ENCODE peak calls at places on chromosomes 11 and 22, in six cellular contexts. One of them, this sample, is unnamed.

GRCh38 chr11:2089536-2090165 is 49.5 kb downstream of the IGF2 start:
- DNase-seq in RWPE1: peak; percentile 67
- DNase-seq in AG09309: no peak
- DNase-seq in fibroblast of lung: peak; percentile 21
- DNase-seq in type B pancreatic cell: no peak
- DNase-seq in NB4: peak; percentile 80
- DNase-seq in this sample: no peak

GRCh38 chr11:113519989-113520613 is 44.9 kb upstream of the DRD2 start:
- DNase-seq in RWPE1: no peak
- DNase-seq in AG09309: no peak
- DNase-seq in fibroblast of lung: no peak
- DNase-seq in type B pancreatic cell: no peak
- DNase-seq in NB4: no peak
- DNase-seq in this sample: no peak

GRCh38 chr22:35984183-35984710 is 44.4 kb downstream of the RBFOX2 start:
- DNase-seq in RWPE1: no peak
- DNase-seq in AG09309: no peak
- DNase-seq in fibroblast of lung: no peak
- DNase-seq in type B pancreatic cell: no peak
- DNase-seq in NB4: no peak
- DNase-seq in this sample: no peak

GRCh38 chr11:123653997-123654565 is 343 bp downstream of the SCN3B start:
- DNase-seq in RWPE1: peak; percentile 58
- DNase-seq in AG09309: no peak
- DNase-seq in fibroblast of lung: peak; percentile 60
- DNase-seq in type B pancreatic cell: no peak
- DNase-seq in NB4: peak; percentile 47
- DNase-seq in this sample: no peak

GRCh38 chr22:37054078-37054440 is 2.5 kb downstream of the KCTD17 start:
- DNase-seq in RWPE1: no peak
- DNase-seq in AG09309: no peak
- DNase-seq in fibroblast of lung: no peak
- DNase-seq in type B pancreatic cell: no peak
- DNase-seq in NB4: peak; percentile 28
- DNase-seq in this sample: no peak

GRCh38 chr11:69123593-69124545 is 31.9 kb upstream of the SMIM38 start:
- DNase-seq in RWPE1: no peak
- DNase-seq in AG09309: no peak
- DNase-seq in fibroblast of lung: no peak
- DNase-seq in type B pancreatic cell: no peak
- DNase-seq in NB4: no peak
- DNase-seq in this sample: no peak

GRCh38 chr11:46414466-46414796 is 22.9 kb upstream of the CHRM4 start:
- DNase-seq in RWPE1: no peak
- DNase-seq in AG09309: no peak
- DNase-seq in fibroblast of lung: no peak
- DNase-seq in type B pancreatic cell: no peak
- DNase-seq in NB4: no peak
- DNase-seq in this sample: no peak

GRCh38 chr22:38049812-38050619 is 7.2 kb upstream of the PICK1 start:
- DNase-seq in RWPE1: no peak
- DNase-seq in AG09309: no peak
- DNase-seq in fibroblast of lung: no peak
- DNase-seq in type B pancreatic cell: no peak
- DNase-seq in NB4: no peak
- DNase-seq in this sample: no peak

GRCh38 chr11:123458501-123458900 is 28.4 kb downstream of the GRAMD1B start:
- DNase-seq in RWPE1: no peak
- DNase-seq in AG09309: no peak
- DNase-seq in fibroblast of lung: no peak
- DNase-seq in type B pancreatic cell: no peak
- DNase-seq in NB4: no peak
- DNase-seq in this sample: no peak

GRCh38 chr11:32006799-32007388 is 84.0 kb upstream of the RCN1 start:
- DNase-seq in RWPE1: peak; percentile 48
- DNase-seq in AG09309: peak; percentile 7
- DNase-seq in fibroblast of lung: peak; percentile 40
- DNase-seq in type B pancreatic cell: no peak
- DNase-seq in NB4: peak; percentile 88
- DNase-seq in this sample: peak; percentile 3

GRCh38 chr11:64396079-64396591 is 37.2 kb downstream of the RPS6KA4 start:
- DNase-seq in RWPE1: no peak
- DNase-seq in AG09309: no peak
- DNase-seq in fibroblast of lung: no peak
- DNase-seq in type B pancreatic cell: no peak
- DNase-seq in NB4: peak; percentile 64
- DNase-seq in this sample: no peak

GRCh38 chr11:133901316-133901715 is 55.5 kb downstream of the IGSF9B start:
- DNase-seq in RWPE1: no peak
- DNase-seq in AG09309: no peak
- DNase-seq in fibroblast of lung: no peak
- DNase-seq in type B pancreatic cell: peak; percentile 2
- DNase-seq in NB4: no peak
- DNase-seq in this sample: no peak

GRCh38 chr22:45877651-45878050 is 99.3 kb downstream of the WNT7B start:
- DNase-seq in RWPE1: no peak
- DNase-seq in AG09309: no peak
- DNase-seq in fibroblast of lung: no peak
- DNase-seq in type B pancreatic cell: peak; percentile 67
- DNase-seq in NB4: no peak
- DNase-seq in this sample: no peak

GRCh38 chr11:445765-446588 is 4.1 kb upstream of the PTDSS2 start:
- DNase-seq in RWPE1: no peak
- DNase-seq in AG09309: no peak
- DNase-seq in fibroblast of lung: no peak
- DNase-seq in type B pancreatic cell: no peak
- DNase-seq in NB4: no peak
- DNase-seq in this sample: no peak

GRCh38 chr22:48156603-48157355 is 1394.3 kb downstream of the TBC1D22A start:
- DNase-seq in RWPE1: no peak
- DNase-seq in AG09309: no peak
- DNase-seq in fibroblast of lung: no peak
- DNase-seq in type B pancreatic cell: no peak
- DNase-seq in NB4: no peak
- DNase-seq in this sample: no peak

GRCh38 chr11:106156290-106156937 is 79.0 kb downstream of the AASDHPPT start:
- DNase-seq in RWPE1: peak; percentile 41
- DNase-seq in AG09309: peak; percentile 66
- DNase-seq in fibroblast of lung: peak; percentile 79
- DNase-seq in type B pancreatic cell: no peak
- DNase-seq in NB4: peak; percentile 54
- DNase-seq in this sample: peak; percentile 58

GRCh38 chr11:10540546-10540914 is 457 bp downstream of the RNF141 start:
- DNase-seq in RWPE1: no peak
- DNase-seq in AG09309: no peak
- DNase-seq in fibroblast of lung: peak; percentile 57
- DNase-seq in type B pancreatic cell: peak; percentile 68
- DNase-seq in NB4: peak; percentile 51
- DNase-seq in this sample: no peak

GRCh38 chr11:115473167-115473566 is 31.0 kb downstream of the CADM1 start:
- DNase-seq in RWPE1: no peak
- DNase-seq in AG09309: no peak
- DNase-seq in fibroblast of lung: no peak
- DNase-seq in type B pancreatic cell: no peak
- DNase-seq in NB4: no peak
- DNase-seq in this sample: no peak

GRCh38 chr11:128297805-128298204 is 289.6 kb downstream of the ETS1 start:
- DNase-seq in RWPE1: no peak
- DNase-seq in AG09309: no peak
- DNase-seq in fibroblast of lung: peak; percentile 16
- DNase-seq in type B pancreatic cell: no peak
- DNase-seq in NB4: no peak
- DNase-seq in this sample: no peak

GRCh38 chr22:39723899-39724351 is 153.4 kb downstream of the CACNA1I start:
- DNase-seq in RWPE1: peak; percentile 25
- DNase-seq in AG09309: no peak
- DNase-seq in fibroblast of lung: peak; percentile 65
- DNase-seq in type B pancreatic cell: no peak
- DNase-seq in NB4: peak; percentile 12
- DNase-seq in this sample: no peak

GRCh38 chr11:65274734-65275682 is 13.2 kb downstream of the POLA2 start:
- DNase-seq in RWPE1: peak; percentile 67
- DNase-seq in AG09309: peak; percentile 97
- DNase-seq in fibroblast of lung: peak; percentile 96
- DNase-seq in type B pancreatic cell: no peak
- DNase-seq in NB4: peak; percentile 66
- DNase-seq in this sample: peak; percentile 94

GRCh38 chr11:47305734-47306483 is 36.0 kb downstream of the MADD start:
- DNase-seq in RWPE1: no peak
- DNase-seq in AG09309: no peak
- DNase-seq in fibroblast of lung: no peak
- DNase-seq in type B pancreatic cell: no peak
- DNase-seq in NB4: no peak
- DNase-seq in this sample: no peak

GRCh38 chr11:93591247-93591898 is 48.2 kb upstream of the SMCO4 start:
- DNase-seq in RWPE1: no peak
- DNase-seq in AG09309: no peak
- DNase-seq in fibroblast of lung: peak; percentile 82
- DNase-seq in type B pancreatic cell: no peak
- DNase-seq in NB4: peak; percentile 96
- DNase-seq in this sample: no peak

GRCh38 chr11:112017538-112017937 is 7.7 kb upstream of the DLAT start:
- DNase-seq in RWPE1: no peak
- DNase-seq in AG09309: no peak
- DNase-seq in fibroblast of lung: peak; percentile 59
- DNase-seq in type B pancreatic cell: no peak
- DNase-seq in NB4: no peak
- DNase-seq in this sample: no peak

GRCh38 chr11:131760191-131760951 is 390.0 kb downstream of the NTM start:
- DNase-seq in RWPE1: no peak
- DNase-seq in AG09309: peak; percentile 96
- DNase-seq in fibroblast of lung: peak; percentile 86
- DNase-seq in type B pancreatic cell: no peak
- DNase-seq in NB4: peak; percentile 33
- DNase-seq in this sample: no peak

GRCh38 chr11:72446929-72447753 is 12.8 kb upstream of the CLPB start:
- DNase-seq in RWPE1: peak; percentile 79
- DNase-seq in AG09309: peak; percentile 44
- DNase-seq in fibroblast of lung: peak; percentile 67
- DNase-seq in type B pancreatic cell: no peak
- DNase-seq in NB4: peak; percentile 69
- DNase-seq in this sample: peak; percentile 31

DNA sequence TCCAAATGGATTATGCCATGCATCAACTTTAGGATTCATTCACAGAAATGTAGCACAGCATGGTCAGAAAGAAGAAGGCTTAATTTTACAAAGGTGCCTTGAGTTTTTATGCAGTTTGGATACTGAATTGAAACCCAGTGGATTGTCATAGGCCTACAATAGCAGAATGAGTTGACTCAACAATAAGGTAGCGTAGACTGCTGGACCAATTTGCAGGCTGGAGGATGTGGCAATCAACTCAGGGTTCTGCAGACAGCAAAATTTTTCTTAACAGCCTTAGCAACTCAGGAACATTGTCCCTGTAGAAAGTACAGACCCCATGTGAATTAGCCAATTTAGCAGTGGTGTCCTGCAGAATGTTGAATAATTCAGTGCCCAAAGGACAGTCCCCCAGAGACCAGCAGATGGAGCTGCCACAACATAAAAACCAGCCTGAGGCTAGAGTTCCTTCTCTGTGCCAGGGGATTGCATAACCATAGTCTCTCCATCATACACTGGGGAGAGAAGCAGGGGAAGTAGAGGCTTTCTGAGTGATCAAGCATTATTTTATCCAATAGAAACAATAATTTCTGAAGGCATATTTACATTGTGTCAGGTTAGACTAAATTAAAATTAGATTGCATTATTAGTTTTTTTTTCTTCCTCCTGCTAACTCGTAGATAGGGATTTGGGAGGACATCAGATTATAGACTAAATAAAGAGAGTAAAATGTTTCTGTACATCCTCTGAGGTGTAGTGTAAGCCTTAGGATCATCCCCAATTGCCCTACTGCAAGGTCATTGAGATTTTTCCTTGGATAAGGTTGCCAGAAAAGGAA is 20.3 kb upstream of the MRPL17 start:
- DNase-seq in RWPE1: peak; percentile 83
- DNase-seq in AG09309: peak; percentile 46
- DNase-seq in fibroblast of lung: peak; percentile 58
- DNase-seq in type B pancreatic cell: no peak
- DNase-seq in NB4: peak; percentile 91
- DNase-seq in this sample: no peak
- TF ChIP-seq CTCF in RWPE1: peak; percentile 77
- TF ChIP-seq CTCF in AG09309: peak; percentile 72
- TF ChIP-seq CTCF in fibroblast of lung: peak; percentile 76
- TF ChIP-seq CTCF in type B pancreatic cell: peak; percentile 71
- TF ChIP-seq CTCF in NB4: peak; percentile 53
- TF ChIP-seq CTCF in this sample: peak; percentile 69

GRCh38 chr11:83813296-83813695 is 527.1 kb upstream of the CCDC90B start:
- DNase-seq in RWPE1: no peak
- DNase-seq in AG09309: no peak
- DNase-seq in fibroblast of lung: no peak
- DNase-seq in type B pancreatic cell: no peak
- DNase-seq in NB4: no peak
- DNase-seq in this sample: no peak

GRCh38 chr11:83809274-83809673 is 523.1 kb upstream of the CCDC90B start:
- DNase-seq in RWPE1: no peak
- DNase-seq in AG09309: no peak
- DNase-seq in fibroblast of lung: no peak
- DNase-seq in type B pancreatic cell: no peak
- DNase-seq in NB4: no peak
- DNase-seq in this sample: no peak
- TF ChIP-seq CTCF in RWPE1: no peak
- TF ChIP-seq CTCF in AG09309: no peak
- TF ChIP-seq CTCF in fibroblast of lung: no peak
- TF ChIP-seq CTCF in type B pancreatic cell: no peak
- TF ChIP-seq CTCF in NB4: no peak
- TF ChIP-seq CTCF in this sample: no peak

GRCh38 chr22:22810018-22810427 is 77.6 kb upstream of the IGLL5 start:
- DNase-seq in RWPE1: no peak
- DNase-seq in AG09309: no peak
- DNase-seq in fibroblast of lung: peak; percentile 11
- DNase-seq in type B pancreatic cell: peak; percentile 71
- DNase-seq in NB4: peak; percentile 42
- DNase-seq in this sample: no peak
- TF ChIP-seq CTCF in RWPE1: no peak
- TF ChIP-seq CTCF in AG09309: no peak
- TF ChIP-seq CTCF in fibroblast of lung: peak; percentile 74
- TF ChIP-seq CTCF in type B pancreatic cell: peak; percentile 84
- TF ChIP-seq CTCF in NB4: peak; percentile 58
- TF ChIP-seq CTCF in this sample: no peak

GRCh38 chr11:62689421-62690183 is at the start of gene LRRN4CL:
- DNase-seq in RWPE1: peak; percentile 61
- DNase-seq in AG09309: peak; percentile 91
- DNase-seq in fibroblast of lung: peak; percentile 91
- DNase-seq in type B pancreatic cell: no peak
- DNase-seq in NB4: no peak
- DNase-seq in this sample: peak; percentile 95

GRCh38 chr11:62688481-62688880 is 849 bp downstream of the LRRN4CL start:
- DNase-seq in RWPE1: no peak
- DNase-seq in AG09309: no peak
- DNase-seq in fibroblast of lung: no peak
- DNase-seq in type B pancreatic cell: no peak
- DNase-seq in NB4: peak; percentile 1
- DNase-seq in this sample: no peak

GRCh38 chr11:62682518-62682917 is 3.6 kb upstream of the UBXN1 start:
- DNase-seq in RWPE1: no peak
- DNase-seq in AG09309: no peak
- DNase-seq in fibroblast of lung: no peak
- DNase-seq in type B pancreatic cell: no peak
- DNase-seq in NB4: peak; percentile 1
- DNase-seq in this sample: no peak

GRCh38 chr11:62687508-62688396 is 1.6 kb downstream of the LRRN4CL start:
- DNase-seq in RWPE1: no peak
- DNase-seq in AG09309: no peak
- DNase-seq in fibroblast of lung: no peak
- DNase-seq in type B pancreatic cell: no peak
- DNase-seq in NB4: peak; percentile 1
- DNase-seq in this sample: no peak
- TF ChIP-seq CTCF in RWPE1: no peak
- TF ChIP-seq CTCF in AG09309: no peak
- TF ChIP-seq CTCF in fibroblast of lung: no peak
- TF ChIP-seq CTCF in type B pancreatic cell: no peak
- TF ChIP-seq CTCF in NB4: no peak
- TF ChIP-seq CTCF in this sample: no peak

This sample was measured in AG09319.